ENCODE peak calls at places on chromosomes 2 and 18, in four cellular contexts. U is right atrium auricular region, Z is hepatocyte, L is PC-9. Q is an unnamed sample.
A peak's percentile ranks its signal among the peaks of the same experiment; 100 is the strongest.

GRCh38 chr2:236663267-236663666 is 93.6 kb downstream of the ACKR3 start:
- DNase-seq in L (no peak), U (peak; percentile 85), Z (peak; percentile 40), Q (peak; percentile 66)

GRCh38 chr2:123080331-123080730 is 944.8 kb upstream of the CNTNAP5 start:
- DNase-seq in U (no peak), Z (no peak), L (no peak), Q (no peak)

GRCh38 chr18:59060540-59060939 is 79.1 kb upstream of the SEC11C start:
- DNase-seq in L (no peak), Z (no peak), U (no peak), Q (no peak)

GRCh38 chr18:61609131-61609530 is 275.9 kb downstream of the CDH20 start:
- DNase-seq in L (no peak), U (no peak), Z (no peak), Q (no peak)

GRCh38 chr2:61727746-61728145 is 126.1 kb downstream of the FAM161A start:
- DNase-seq in Z (no peak), U (no peak), L (no peak), Q (no peak)

GRCh38 chr2:95005726-95006125 is 19.8 kb upstream of the MAL start:
- DNase-seq in Z (no peak), L (no peak), U (no peak), Q (no peak)

GRCh38 chr2:10493636-10494281 is 45.6 kb upstream of the ODC1 start:
- DNase-seq in U (peak; percentile 56), Z (no peak), L (peak; percentile 91), Q (peak; percentile 80)

GRCh38 chr2:119429225-119430000 is 2.2 kb upstream of the TMEM37 start:
- DNase-seq in U (no peak), Z (no peak), L (no peak), Q (peak; percentile 16)

GRCh38 chr2:119753041-119753929 is 6.4 kb upstream of the PTPN4 start:
- DNase-seq in Z (peak; percentile 63), U (no peak), L (no peak), Q (peak; percentile 55)

GRCh38 chr2:147826615-147827375 is 18.0 kb upstream of the ACVR2A start:
- DNase-seq in Z (no peak), U (no peak), L (no peak), Q (no peak)

GRCh38 chr18:48992133-48992532 is 41.4 kb upstream of the SMAD7 start:
- DNase-seq in L (peak; percentile 41), U (no peak), Z (no peak), Q (no peak)

GRCh38 chr2:121197369-121198091 is 87.5 kb downstream of the TFCP2L1 start:
- DNase-seq in L (peak; percentile 82), U (peak; percentile 93), Z (peak; percentile 71), Q (peak; percentile 55)

GRCh38 chr2:54999182-54999581 is 51.1 kb downstream of the RTN4 start:
- DNase-seq in U (no peak), L (peak; percentile 21), Z (no peak), Q (peak; percentile 54)

GRCh38 chr18:58235001-58235436 is 191.0 kb downstream of the NEDD4L start:
- DNase-seq in Z (peak; percentile 72), L (no peak), U (no peak), Q (no peak)

GRCh38 chr18:70333757-70334156 is 44.9 kb downstream of the SOCS6 start:
- DNase-seq in Z (peak; percentile 55), U (no peak), L (peak; percentile 6), Q (peak; percentile 95)

GRCh38 chr2:61640406-61640805 is 102.2 kb upstream of the XPO1 start:
- DNase-seq in U (no peak), L (peak; percentile 61), Z (no peak), Q (no peak)

GRCh38 chr2:41353060-41353459 is 694.8 kb upstream of the PKDCC start:
- DNase-seq in L (no peak), U (no peak), Z (no peak), Q (no peak)

GRCh38 chr2:150125708-150126107 is 361.8 kb downstream of the RND3 start:
- DNase-seq in U (no peak), Z (peak; percentile 60), L (no peak), Q (peak; percentile 81)

GRCh38 chr2:19911799-19912509 is 10.2 kb upstream of the TTC32 start:
- DNase-seq in L (peak; percentile 81), U (no peak), Z (no peak), Q (peak; percentile 97)

GRCh38 chr18:73696171-73696570 is 451.5 kb downstream of the FBXO15 start:
- DNase-seq in L (no peak), Z (no peak), U (no peak), Q (no peak)

GRCh38 chr2:44807344-44808025 is 134.0 kb upstream of the SIX3 start:
- DNase-seq in L (no peak), Z (no peak), U (no peak), Q (peak; percentile 3)

GRCh38 chr2:170816499-170817246 is at the start of gene GAD1:
- DNase-seq in U (no peak), L (peak; percentile 73), Z (peak; percentile 85), Q (peak; percentile 32)

GRCh38 chr2:95390272-95390880 is 12.1 kb upstream of the FAHD2A start:
- DNase-seq in Z (peak; percentile 37), L (no peak), U (no peak), Q (no peak)

DNA sequence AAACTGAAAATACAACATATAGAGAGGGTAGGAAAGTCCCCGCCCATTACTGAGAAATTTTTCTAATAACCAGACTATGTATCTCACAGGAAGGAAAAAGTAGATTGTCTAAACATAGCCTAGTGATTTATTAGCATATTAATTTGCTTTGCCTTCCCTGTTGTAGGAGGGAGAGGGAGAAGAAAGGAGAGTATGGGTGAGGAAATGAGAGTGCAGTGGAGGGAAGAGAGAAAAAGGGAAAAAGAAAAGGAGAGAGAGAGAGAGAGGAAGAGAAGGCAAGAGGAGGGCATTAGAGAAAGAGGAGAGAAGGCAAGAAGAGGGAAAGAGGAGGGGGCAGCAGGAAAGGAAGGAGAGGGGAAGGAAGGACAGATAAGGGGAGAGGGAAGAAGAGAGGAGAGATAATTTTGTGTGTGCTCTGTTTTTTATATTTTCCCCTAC is 3.6 kb upstream of the KYNU start:
- DNase-seq in L (no peak), Z (no peak), U (no peak), Q (no peak)
- H3K4me3 ChIP-seq in L (peak overlapping the region; percentile 28), Z (no peak overlapping the region), U (no peak overlapping the region), Q (no peak overlapping the region)

GRCh38 chr18:5620284-5620683 is 76.5 kb upstream of the EPB41L3 start:
- DNase-seq in U (no peak), Z (no peak), L (no peak), Q (peak; percentile 49)

GRCh38 chr18:5618037-5618688 is 74.4 kb upstream of the EPB41L3 start:
- DNase-seq in L (no peak), U (no peak), Z (no peak), Q (no peak)

GRCh38 chr18:5625076-5625475 is 81.3 kb upstream of the EPB41L3 start:
- DNase-seq in L (no peak), U (no peak), Z (no peak), Q (no peak)

GRCh38 chr18:5622905-5623304 is 79.1 kb upstream of the EPB41L3 start:
- DNase-seq in U (no peak), L (no peak), Z (no peak), Q (peak; percentile 9)

DNA sequence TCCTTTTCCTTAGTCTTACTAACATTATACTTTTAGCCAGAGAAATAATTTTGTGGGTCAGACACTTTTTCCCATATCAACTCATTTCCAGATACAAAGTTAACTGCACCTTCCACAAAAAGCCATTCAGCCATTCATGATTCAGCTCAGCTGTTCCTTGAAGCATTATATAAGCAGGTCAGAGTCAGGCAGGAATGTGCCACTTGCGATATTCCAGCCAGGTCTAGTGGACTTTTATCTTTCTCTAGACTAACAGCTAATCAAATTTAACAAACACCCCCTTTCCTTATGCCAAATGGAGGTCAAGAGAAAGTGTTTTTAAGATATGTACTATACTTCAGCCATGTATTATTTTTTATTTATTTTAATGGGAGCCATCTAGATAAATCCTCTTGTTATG is 75.6 kb upstream of the EPB41L3 start:
- DNase-seq in U (no peak), L (no peak), Z (no peak), Q (no peak)
- TF ChIP-seq CTCF in U (no peak), L (no peak), Z (no peak), Q (no peak)

GRCh38 chr2:60551241-60552095 is 2.0 kb downstream of the BCL11A start:
- DNase-seq in L (no peak), U (no peak), Z (peak; percentile 71), Q (peak; percentile 45)

GRCh38 chr2:60553992-60554648 is 666 bp upstream of the BCL11A start:
- DNase-seq in Z (peak; percentile 79), L (peak; percentile 5), U (no peak), Q (peak; percentile 35)

GRCh38 chr2:60552096-60552850 is 1.2 kb downstream of the BCL11A start:
- DNase-seq in Z (peak; percentile 54), L (no peak), U (no peak), Q (peak; percentile 23)

GRCh38 chr2:60553496-60553991 is at the start of gene BCL11A:
- DNase-seq in L (no peak), U (no peak), Z (peak; percentile 89), Q (peak; percentile 90)

GRCh38 chr2:60552851-60553495 is 481 bp downstream of the BCL11A start:
- DNase-seq in L (no peak), U (no peak), Z (no peak), Q (no peak)
- H3K4me3 ChIP-seq in L (no peak overlapping the region), U (peak overlapping the region; percentile 50), Z (peak overlapping the region; percentile 92), Q (peak overlapping the region; percentile 76)

GRCh38 chr2:33420726-33421125 is 55.7 kb upstream of the RASGRP3 start:
- DNase-seq in L (no peak), Z (no peak), U (no peak), Q (peak; percentile 54)

GRCh38 chr2:33417093-33417492 is 59.4 kb upstream of the RASGRP3 start:
- DNase-seq in L (no peak), Z (no peak), U (no peak), Q (no peak)

GRCh38 chr2:33421820-33422219 is 54.6 kb upstream of the RASGRP3 start:
- DNase-seq in Z (no peak), L (no peak), U (no peak), Q (no peak)

GRCh38 chr2:33425156-33425555 is 51.3 kb upstream of the RASGRP3 start:
- DNase-seq in L (no peak), Z (no peak), U (no peak), Q (no peak)

DNA sequence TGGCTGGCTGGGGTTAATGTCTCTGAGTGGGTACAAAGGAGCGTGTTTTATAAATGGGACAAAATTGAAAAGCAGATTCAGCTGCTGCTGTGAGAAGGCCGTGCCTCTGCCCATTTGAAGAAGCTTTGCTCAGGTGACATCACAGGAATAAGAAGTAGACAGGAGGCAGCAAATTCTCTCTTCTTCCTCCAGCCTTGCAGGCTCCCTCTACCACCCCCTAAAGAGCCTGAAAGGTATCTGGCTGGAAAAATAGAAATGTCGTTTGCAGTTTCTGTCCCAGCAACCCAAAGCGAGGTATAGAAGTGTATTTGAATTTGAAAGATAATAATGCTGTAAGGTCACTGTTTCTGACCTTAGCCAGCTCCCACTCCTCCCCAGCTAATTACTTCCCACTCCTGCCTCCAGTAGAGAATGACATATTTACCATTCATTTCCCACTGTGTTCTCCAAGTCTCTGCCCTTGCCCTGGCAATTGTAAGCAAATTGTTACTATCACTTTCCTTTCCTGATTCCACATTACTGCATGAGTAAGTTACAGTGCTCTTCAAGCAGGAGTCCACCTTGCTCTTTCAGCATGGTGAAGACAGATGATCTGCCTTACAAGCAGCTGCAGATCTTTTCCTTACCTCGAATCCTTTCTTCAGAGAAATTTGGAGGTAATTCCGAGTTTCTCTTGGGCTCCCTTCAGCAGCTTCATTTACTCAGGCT is 56.7 kb upstream of the RASGRP3 start:
- DNase-seq in L (no peak), Z (no peak), U (no peak), Q (no peak)
- TF ChIP-seq CTCF in L (no peak), Z (no peak), U (no peak), Q (no peak)

DNA sequence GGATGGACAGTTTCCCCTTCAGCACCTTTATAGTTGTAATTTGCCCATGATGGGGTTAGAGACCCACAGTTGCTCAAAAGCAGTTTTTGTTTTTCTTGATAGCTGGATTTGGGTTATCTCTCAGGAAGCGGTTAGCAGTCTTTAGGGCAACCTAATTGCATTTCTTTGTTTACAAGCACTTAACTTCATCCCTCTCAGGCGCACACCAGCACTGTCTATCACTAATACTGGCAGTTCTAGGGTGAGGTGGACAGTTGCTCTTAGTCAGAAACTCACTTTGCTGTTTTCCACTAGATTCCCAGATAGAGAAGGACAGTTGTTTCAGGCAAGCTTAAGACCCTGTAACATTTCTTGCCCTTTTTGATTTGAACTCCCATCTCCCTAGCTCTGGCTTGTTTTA is 146.0 kb downstream of the AGAP1 start:
- DNase-seq in L (no peak), U (no peak), Z (no peak), Q (no peak)
- H3K4me3 ChIP-seq in L (no peak overlapping the region), U (no peak overlapping the region), Z (no peak overlapping the region), Q (no peak overlapping the region)

Q was measured in astrocyte of the spinal cord.